ENCODE peak calls at places on chromosomes 7 and 10, in seven cellular contexts. I is NCI-H146; V is transverse colon; R is naive thymus-derived CD8-positive, alpha-beta T cell; T is GM13977; F is AG08396; O is amygdala. D is an unnamed sample.

GRCh38 chr7:44216019-44216418 is 15.2 kb downstream of the YKT6 start:
- DNase-seq in T (no peak), O (no peak), R (peak; percentile 50), V (no peak), F (no peak), I (peak; percentile 86), D (no peak)

GRCh38 chr7:108598858-108599257 is 29.2 kb downstream of the DNAJB9 start:
- DNase-seq in R (no peak), I (no peak), O (no peak), T (no peak), F (no peak), V (no peak), D (no peak)

GRCh38 chr10:3186365-3186764 is 13.8 kb upstream of the PITRM1 start:
- DNase-seq in R (peak; percentile 78), V (no peak), I (no peak), F (no peak), T (no peak), O (no peak), D (no peak)

GRCh38 chr7:49297958-49298357 is 373.6 kb downstream of the CDC14C start:
- DNase-seq in V (no peak), T (no peak), O (no peak), R (no peak), I (no peak), F (no peak), D (no peak)

GRCh38 chr7:85535974-85536729 is 349.3 kb upstream of the SEMA3D start:
- DNase-seq in O (no peak), T (no peak), V (no peak), F (no peak), R (no peak), I (no peak), D (no peak)

GRCh38 chr10:130300608-130301025 is 164.4 kb downstream of the GLRX3 start:
- DNase-seq in I (peak; percentile 78), F (no peak), O (no peak), T (no peak), R (peak; percentile 70), V (no peak), D (no peak)

GRCh38 chr7:88310950-88311674 is 4.4 kb upstream of the STEAP4 start:
- DNase-seq in V (no peak), O (no peak), R (no peak), I (no peak), F (no peak), T (no peak), D (no peak)

GRCh38 chr10:63671317-63671937 is 150.2 kb downstream of the REEP3 start:
- DNase-seq in F (peak; percentile 47), R (no peak), T (no peak), I (peak; percentile 21), V (no peak), O (no peak), D (no peak)

GRCh38 chr7:129074994-129075393 is 20.1 kb upstream of the TNPO3 start:
- DNase-seq in O (no peak), T (no peak), F (no peak), R (no peak), V (no peak), I (no peak), D (no peak)

GRCh38 chr7:54581511-54581910 is 39.3 kb downstream of the VSTM2A start:
- DNase-seq in I (no peak), R (no peak), V (no peak), F (no peak), T (no peak), O (no peak), D (no peak)

GRCh38 chr7:140304071-140304799 is 94.1 kb downstream of the SLC37A3 start:
- DNase-seq in I (peak; percentile 8), O (no peak), R (peak; percentile 80), F (no peak), T (peak; percentile 61), V (no peak), D (peak; percentile 58)

GRCh38 chr10:11573497-11573896 is 38.0 kb downstream of the USP6NL start:
- DNase-seq in T (no peak), I (no peak), O (no peak), V (no peak), R (no peak), F (no peak), D (no peak)

GRCh38 chr10:49608925-49609282 is 1.2 kb upstream of the SLC18A3 start:
- DNase-seq in O (no peak), T (no peak), R (peak; percentile 50), V (no peak), F (no peak), I (peak; percentile 20), D (no peak)

GRCh38 chr10:58531084-58531695 is 18.5 kb downstream of the BICC1 start:
- DNase-seq in I (peak; percentile 20), V (peak; percentile 61), F (peak; percentile 47), R (peak; percentile 63), O (peak; percentile 7), T (peak; percentile 29), D (no peak)

GRCh38 chr7:24825931-24826661 is 68.8 kb upstream of the GSDME start:
- DNase-seq in V (peak; percentile 71), F (peak; percentile 49), T (no peak), R (no peak), I (no peak), O (no peak), D (no peak)

GRCh38 chr10:131580076-131580652 is 268.6 kb upstream of the TCERG1L start:
- DNase-seq in O (no peak), F (no peak), R (no peak), T (no peak), I (no peak), V (no peak), D (no peak)

GRCh38 chr7:81515009-81515408 is 254.8 kb downstream of the HGF start:
- DNase-seq in F (no peak), I (no peak), R (no peak), V (no peak), O (no peak), T (no peak), D (no peak)

GRCh38 chr7:130875265-130875741 is 141.3 kb upstream of the KLF14 start:
- DNase-seq in T (peak; percentile 62), I (peak; percentile 17), V (peak; percentile 67), O (no peak), R (no peak), F (no peak), D (peak; percentile 68)

GRCh38 chr10:22599048-22599561 is 115.3 kb downstream of the PIP4K2A start:
- DNase-seq in T (no peak), V (no peak), R (no peak), I (no peak), F (peak; percentile 53), O (no peak), D (no peak)

GRCh38 chr7:12796397-12797136 is 109.1 kb downstream of the ARL4A start:
- DNase-seq in V (no peak), I (no peak), O (no peak), R (no peak), F (no peak), T (no peak), D (no peak)

GRCh38 chr7:127907638-127908040 is 123.6 kb downstream of the LRRC4 start:
- DNase-seq in V (no peak), F (no peak), T (no peak), R (no peak), O (no peak), I (peak; percentile 42), D (no peak)

GRCh38 chr10:36110097-36110496 is 468.0 kb upstream of the FZD8 start:
- DNase-seq in T (no peak), V (no peak), R (no peak), F (no peak), O (no peak), I (no peak), D (no peak)

GRCh38 chr10:93893646-93894515 is at the start of gene SLC35G1:
- DNase-seq in T (peak; percentile 93), R (peak; percentile 84), I (peak; percentile 79), F (peak; percentile 95), V (peak; percentile 78), O (peak; percentile 37), D (peak; percentile 94)

GRCh38 chr7:22578048-22578770 is 78.2 kb upstream of the STEAP1B start:
- DNase-seq in O (no peak), T (no peak), I (no peak), R (no peak), V (no peak), F (no peak), D (no peak)

GRCh38 chr10:14447112-14447839 is 116.6 kb upstream of the FRMD4A start:
- DNase-seq in I (no peak), V (no peak), F (no peak), O (no peak), T (no peak), R (no peak), D (no peak)

GRCh38 chr10:27192284-27192683 is 37.1 kb downstream of the MASTL start:
- DNase-seq in I (no peak), V (no peak), R (no peak), F (peak; percentile 82), O (peak; percentile 36), T (no peak), D (no peak)

GRCh38 chr10:67115972-67116371 is 190.1 kb downstream of the LRRTM3 start:
- DNase-seq in O (no peak), F (no peak), T (no peak), I (peak; percentile 30), R (no peak), V (no peak), D (no peak)

GRCh38 chr10:54002077-54002476 is 799.0 kb downstream of the PCDH15 start:
- DNase-seq in F (no peak), I (no peak), R (no peak), O (no peak), V (no peak), T (no peak), D (no peak)

GRCh38 chr10:131002031-131002861 is 309.3 kb downstream of the TCERG1L start:
- DNase-seq in V (no peak), I (peak; percentile 38), F (no peak), T (no peak), O (no peak), R (no peak), D (no peak)

GRCh38 chr10:88114368-88114767 is 250.9 kb downstream of the PTEN start:
- DNase-seq in O (no peak), F (peak; percentile 20), V (peak; percentile 29), T (no peak), R (no peak), I (peak; percentile 75), D (no peak)

GRCh38 chr10:96468845-96469244 is 44.9 kb downstream of the TLL2 start:
- DNase-seq in F (no peak), T (no peak), V (no peak), R (no peak), O (no peak), I (no peak), D (no peak)

GRCh38 chr7:128197586-128197985 is 43.5 kb upstream of the LEP start:
- DNase-seq in I (no peak), R (no peak), V (no peak), O (no peak), F (peak; percentile 81), T (no peak), D (no peak)

D was measured in GM13976.